ENCODE peak calls at places on chromosomes 6 and 20, in four cellular contexts. B is H1, O is A549, C is HepG2. A is an unnamed sample.

GRCh38 chr20:53737404-53738038 is 143.9 kb upstream of the ZNF217 start:
- DNase-seq in O (no peak), C (no peak), B (no peak), A (no peak)

GRCh38 chr6:88922775-88923548 is 40.5 kb downstream of the RNGTT start:
- DNase-seq in O (no peak), B (no peak), C (no peak), A (peak)

GRCh38 chr6:143941852-143942627 is 66.0 kb downstream of the PLAGL1 start:
- DNase-seq in B (peak), C (peak), O (peak), A (peak)

GRCh38 chr20:1033751-1034419 is 31.8 kb upstream of the RSPO4 start:
- DNase-seq in B (no peak), O (no peak), C (no peak), A (no peak)

GRCh38 chr6:39260953-39261352 is 31.7 kb upstream of the KCNK5 start:
- DNase-seq in B (no peak), O (no peak), C (no peak), A (no peak)

GRCh38 chr20:24199493-24199892 is 210.9 kb upstream of the GGTLC1 start:
- DNase-seq in O (no peak), B (no peak), C (no peak), A (no peak)

GRCh38 chr20:36279362-36279761 is 26.8 kb upstream of the DLGAP4 start:
- DNase-seq in B (no peak), O (no peak), C (no peak), A (no peak)

GRCh38 chr20:64229537-64230061 is 25.9 kb upstream of the PCMTD2 start:
- DNase-seq in B (no peak), O (no peak), C (no peak), A (no peak)

GRCh38 chr20:32680544-32681174 is 6.9 kb upstream of the C20orf203 start:
- DNase-seq in B (no peak), C (no peak), O (no peak), A (no peak)

GRCh38 chr20:22779878-22780277 is 195.5 kb upstream of the FOXA2 start:
- DNase-seq in B (no peak), O (no peak), C (no peak), A (no peak)

GRCh38 chr6:139364302-139364981 is 10.0 kb downstream of the CITED2 start:
- DNase-seq in O (peak), C (no peak), B (no peak), A (peak)

GRCh38 chr6:150203871-150204545 is 61.2 kb downstream of the PPP1R14C start:
- DNase-seq in O (no peak), B (no peak), C (no peak), A (no peak)

GRCh38 chr6:108492131-108492766 is 68.5 kb upstream of the FOXO3 start:
- DNase-seq in O (peak), B (no peak), C (peak), A (peak)

GRCh38 chr6:34174846-34175399 is 29.0 kb upstream of the GRM4 start:
- DNase-seq in O (no peak), C (no peak), B (no peak), A (no peak)

GRCh38 chr6:157280153-157280552 is 43.2 kb downstream of the TMEM242 start:
- DNase-seq in B (no peak), C (no peak), O (no peak), A (no peak)

GRCh38 chr6:43510827-43511163 is 649 bp upstream of the LRRC73 start:
- DNase-seq in O (no peak), C (no peak), B (no peak), A (no peak)

GRCh38 chr20:15119852-15120251 is 782.4 kb upstream of the FLRT3 start:
- DNase-seq in B (no peak), O (no peak), C (no peak), A (no peak)

GRCh38 chr6:140193269-140193668 is 818.8 kb upstream of the CITED2 start:
- DNase-seq in C (no peak), O (no peak), B (no peak), A (no peak)

GRCh38 chr20:51807864-51808263 is 5.5 kb upstream of the SALL4 start:
- DNase-seq in B (no peak), O (no peak), C (no peak), A (peak)

GRCh38 chr20:51811514-51811913 is 9.2 kb upstream of the SALL4 start:
- DNase-seq in O (no peak), C (no peak), B (no peak), A (no peak)

GRCh38 chr20:51812861-51813260 is 10.5 kb upstream of the SALL4 start:
- DNase-seq in B (no peak), O (no peak), C (no peak), A (no peak)

GRCh38 chr20:51810155-51811039 is 8.1 kb upstream of the SALL4 start:
- DNase-seq in C (peak), B (no peak), O (peak), A (no peak)

GRCh38 chr20:51811040-51811351 is 8.7 kb upstream of the SALL4 start:
- DNase-seq in C (peak), B (no peak), O (no peak), A (peak)
- TF ChIP-seq CEBPB in C (peak), B (peak), O (no peak), A (peak)

DNA sequence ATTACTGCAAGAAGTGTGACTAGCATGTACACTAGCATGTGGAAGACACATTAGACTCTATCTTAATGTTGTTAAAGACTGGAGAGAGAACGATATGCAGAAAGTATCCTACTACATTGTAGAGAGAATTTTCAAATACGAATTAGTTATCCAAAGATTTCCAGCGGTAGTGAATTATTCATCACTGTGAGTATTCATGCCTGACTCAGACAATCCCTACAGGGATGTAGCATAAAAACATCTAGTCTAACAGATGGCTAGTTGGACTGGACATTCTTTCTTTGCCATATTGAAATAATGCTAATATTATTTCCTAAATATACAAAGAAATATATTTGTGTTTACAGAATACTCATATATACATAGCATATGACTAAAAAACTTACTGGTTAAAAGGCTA is 580.5 kb downstream of the RFPL4B start:
- DNase-seq in B (no peak), O (no peak), C (no peak), A (peak)
- TF ChIP-seq CEBPB in B (no peak), O (no peak), C (no peak), A (no peak)

GRCh38 chr20:4109307-4109564 is 93.9 kb upstream of the RNF24 start:
- DNase-seq in B (no peak), O (no peak), C (no peak), A (no peak)
- TF ChIP-seq CEBPB in B (no peak), O (no peak), C (no peak), A (no peak)

GRCh38 chr6:79604583-79605037 is 26.5 kb upstream of the SH3BGRL2 start:
- DNase-seq in B (no peak), O (peak), C (peak), A (peak)
- TF ChIP-seq CEBPB in B (no peak), O (no peak), C (no peak), A (no peak)

DNA sequence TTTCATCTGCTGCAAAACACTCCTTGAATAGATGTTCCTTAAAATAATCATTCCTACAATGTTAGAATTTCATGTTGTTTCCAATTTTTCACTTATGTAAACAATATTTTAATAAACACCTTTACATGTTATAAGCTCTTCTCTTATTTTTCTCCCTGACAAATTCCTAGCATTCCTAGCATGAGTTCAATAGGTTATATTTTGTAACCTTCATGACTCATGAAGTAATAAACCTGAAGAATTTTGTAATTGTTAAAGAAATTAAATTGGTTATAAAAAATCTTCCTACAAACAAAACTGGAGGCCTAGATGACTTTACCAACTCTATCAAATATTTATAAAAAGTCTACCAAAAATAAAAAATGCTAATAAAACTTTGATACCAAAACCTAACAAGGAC is 66.3 kb downstream of the NT5E start:
- DNase-seq in C (peak), B (no peak), O (no peak), A (peak)
- TF ChIP-seq CEBPB in C (peak), B (no peak), O (peak), A (no peak)

GRCh38 chr6:30238178-30238795 is 25.1 kb upstream of the TRIM26 start:
- DNase-seq in C (peak), B (no peak), O (peak), A (peak)
- TF ChIP-seq CEBPB in C (no peak), B (no peak), O (no peak), A (no peak)

GRCh38 chr6:167733740-167734661 is 92.7 kb upstream of the AFDN start:
- DNase-seq in B (no peak), C (peak), O (no peak), A (no peak)
- TF ChIP-seq CEBPB in B (no peak), C (peak), O (no peak), A (no peak)

DNA sequence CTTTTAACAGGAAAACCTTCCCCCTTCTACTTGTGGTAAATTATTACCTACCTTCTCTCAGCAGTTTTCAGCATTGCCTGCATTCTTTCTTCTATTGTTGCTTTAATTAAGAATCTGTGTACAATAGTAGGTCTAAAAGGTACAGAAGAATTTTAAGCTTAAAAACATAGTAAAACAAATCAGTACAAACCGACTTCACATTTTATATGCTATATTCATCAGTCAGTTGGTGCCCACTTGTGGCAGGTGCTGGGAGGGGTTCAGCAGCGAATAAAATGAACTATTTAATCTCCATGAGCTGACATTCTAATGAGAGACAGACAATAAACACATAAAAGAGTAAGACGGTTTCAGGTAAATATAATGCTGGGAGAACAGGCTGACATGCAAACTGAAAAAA is 73.4 kb upstream of the FBXO30 start:
- DNase-seq in C (no peak), B (no peak), O (peak), A (peak)
- TF ChIP-seq CEBPB in C (no peak), B (no peak), O (no peak), A (no peak)

DNA sequence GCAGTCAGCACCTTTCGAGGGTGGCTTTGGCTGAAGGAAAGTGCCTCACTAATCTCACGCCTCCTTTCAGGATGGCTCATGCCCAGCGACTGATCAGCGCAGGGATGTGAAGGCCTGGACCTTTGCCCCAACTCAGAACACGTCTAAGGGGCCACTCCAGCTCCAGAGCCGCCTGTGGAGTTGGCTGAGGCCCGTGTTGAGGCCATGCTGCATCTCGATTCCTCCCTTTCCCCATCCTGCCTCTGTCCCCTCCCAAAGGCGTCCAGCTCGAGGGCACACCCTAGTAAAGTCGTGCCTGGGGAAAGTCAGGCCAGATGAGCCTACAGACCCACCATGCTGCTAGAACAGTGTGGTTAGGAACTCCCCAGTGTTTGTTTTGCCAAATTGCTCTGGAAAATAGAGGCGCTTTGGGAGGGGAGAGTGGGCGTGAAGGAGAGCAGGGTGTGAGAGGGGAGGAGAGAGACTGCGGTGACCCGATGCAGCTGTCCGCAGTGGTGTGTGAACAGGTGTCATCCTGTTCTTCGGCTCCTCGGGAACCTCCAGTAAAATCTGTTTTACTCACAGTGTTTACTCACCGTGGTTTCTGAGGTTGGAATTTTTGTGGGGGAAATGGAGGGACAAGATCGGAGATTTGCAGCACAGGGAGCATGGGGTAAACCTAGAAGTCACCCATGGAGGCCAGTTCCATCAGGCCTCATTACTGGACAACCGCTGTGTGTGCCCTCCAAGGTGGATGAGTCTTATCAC is 85.0 kb upstream of the PMEPA1 start:
- DNase-seq in O (no peak), C (no peak), B (no peak), A (peak)
- TF ChIP-seq CEBPB in O (no peak), C (no peak), B (no peak), A (no peak)

GRCh38 chr6:159008656-159009288 is 8.8 kb upstream of the RSPH3 start:
- DNase-seq in C (peak), B (no peak), O (peak), A (peak)

GRCh38 chr6:159007510-159007909 is 7.5 kb upstream of the RSPH3 start:
- DNase-seq in B (no peak), O (no peak), C (no peak), A (no peak)

GRCh38 chr6:159013229-159013628 is 13.2 kb upstream of the RSPH3 start:
- DNase-seq in C (no peak), B (no peak), O (no peak), A (no peak)

GRCh38 chr6:159014406-159014805 is 14.4 kb upstream of the RSPH3 start:
- DNase-seq in C (no peak), O (no peak), B (no peak), A (no peak)

GRCh38 chr6:159012201-159012600 is 12.2 kb upstream of the RSPH3 start:
- DNase-seq in O (no peak), C (no peak), B (no peak), A (peak)
- TF ChIP-seq CEBPB in O (no peak), C (no peak), B (no peak), A (no peak)